ENCODE peak calls at places on chromosome 21, in nine cellular contexts. K is endothelial cell of umbilical vein, A is suprapubic skin, C is GM12878, G is spleen, H is H1, J is stomach, I is K562, E is Panc1. S is an unnamed sample.

GRCh38 chr21:43353282-43354010 is 73.5 kb downstream of the SIK1 start:
- DNase-seq in I (no peak), A (no peak), G (no peak), K (no peak), E (no peak), H (no peak), C (no peak), J (no peak), S (no peak)

GRCh38 chr21:37463083-37463780 is 96.7 kb downstream of the DYRK1A start:
- DNase-seq in J (peak), I (peak), E (peak), H (no peak), G (no peak), K (peak), A (no peak), C (peak), S (no peak)

GRCh38 chr21:41112740-41113692 is 54.9 kb upstream of the BACE2 start:
- DNase-seq in I (no peak), E (no peak), K (no peak), G (no peak), A (peak), C (no peak), J (no peak), H (no peak), S (no peak)

GRCh38 chr21:41932191-41932575 is 21.6 kb downstream of the C2CD2 start:
- DNase-seq in H (no peak), G (peak), A (no peak), K (peak), I (peak), E (peak), C (no peak), J (no peak), S (peak)

GRCh38 chr21:41926068-41926806 is 27.6 kb downstream of the C2CD2 start:
- DNase-seq in G (no peak), E (no peak), A (no peak), K (peak), H (no peak), C (peak), J (peak), I (no peak), S (peak)

GRCh38 chr21:44057960-44058651 is 46.0 kb downstream of the TRAPPC10 start:
- DNase-seq in H (no peak), G (no peak), I (no peak), J (no peak), C (no peak), K (no peak), A (peak), E (no peak), S (no peak)

GRCh38 chr21:24428539-24429186 is 1178.6 kb downstream of the MRPL39 start:
- DNase-seq in H (no peak), A (no peak), E (no peak), K (no peak), J (no peak), G (no peak), C (no peak), I (no peak), S (no peak)

GRCh38 chr21:41625428-41625827 is 117.5 kb upstream of the TMPRSS2 start:
- DNase-seq in E (no peak), I (no peak), A (no peak), C (no peak), G (no peak), J (no peak), K (no peak), H (no peak), S (peak)

GRCh38 chr21:41302976-41303375 is 13.6 kb upstream of the FAM3B start:
- DNase-seq in C (no peak), J (no peak), H (no peak), K (no peak), I (peak), G (no peak), A (no peak), E (no peak), S (no peak)

GRCh38 chr21:42102063-42102462 is 30.9 kb downstream of the UMODL1 start:
- DNase-seq in G (no peak), K (no peak), J (no peak), I (no peak), E (no peak), A (no peak), C (no peak), H (no peak), S (no peak)

GRCh38 chr21:42975886-42976608 is 1.7 kb downstream of the PKNOX1 start:
- DNase-seq in C (no peak), G (peak), K (no peak), E (no peak), J (no peak), A (no peak), H (no peak), I (no peak), S (no peak)

GRCh38 chr21:32572574-32573420 is 12.5 kb downstream of the TCP10L start:
- DNase-seq in E (no peak), J (peak), A (no peak), G (no peak), I (peak), C (no peak), H (no peak), K (no peak), S (no peak)

GRCh38 chr21:37220433-37220980 is 46.6 kb downstream of the VPS26C start:
- DNase-seq in C (no peak), I (no peak), J (no peak), A (no peak), G (no peak), K (peak), E (peak), H (no peak), S (peak)

GRCh38 chr21:41952568-41953248 is 1.1 kb downstream of the C2CD2 start:
- DNase-seq in J (no peak), K (peak), I (no peak), A (no peak), E (no peak), G (peak), C (no peak), H (no peak), S (no peak)

GRCh38 chr21:44425895-44426662 is 29.2 kb upstream of the LRRC3 start:
- DNase-seq in H (no peak), A (peak), C (no peak), J (no peak), G (peak), I (no peak), K (no peak), E (no peak), S (peak)

GRCh38 chr21:44087426-44088400 is 19.5 kb upstream of the PWP2 start:
- DNase-seq in C (no peak), H (peak), I (no peak), A (peak), G (peak), E (no peak), J (peak), K (no peak), S (no peak)

GRCh38 chr21:43921979-43922945 is 57.2 kb downstream of the AGPAT3 start:
- DNase-seq in G (peak), E (no peak), A (no peak), I (peak), C (peak), J (no peak), H (no peak), K (no peak), S (no peak)

GRCh38 chr21:44520326-44521300 is 19.4 kb downstream of the KRTAP10-1 start:
- DNase-seq in E (no peak), C (no peak), J (no peak), A (peak), G (peak), I (no peak), K (no peak), H (no peak), S (peak)

GRCh38 chr21:43684424-43684823 is 25.1 kb downstream of the RRP1B start:
- DNase-seq in E (no peak), H (no peak), K (peak), I (no peak), C (no peak), A (no peak), J (no peak), G (peak), S (no peak)

GRCh38 chr21:36694041-36694515 is 4.8 kb upstream of the SIM2 start:
- DNase-seq in A (no peak), J (no peak), E (no peak), I (no peak), K (peak), H (no peak), G (no peak), C (no peak), S (no peak)

GRCh38 chr21:36038701-36039497 is 21.4 kb downstream of the SETD4 start:
- DNase-seq in A (no peak), H (no peak), E (no peak), I (no peak), J (no peak), C (no peak), G (no peak), K (no peak), S (no peak)

GRCh38 chr21:41230530-41230929 is 62.6 kb downstream of the BACE2 start:
- DNase-seq in C (no peak), G (no peak), A (no peak), H (no peak), I (no peak), K (no peak), J (no peak), E (no peak), S (no peak)

GRCh38 chr21:41482321-41482720 is 25.6 kb downstream of the TMPRSS2 start:
- DNase-seq in H (no peak), E (no peak), J (no peak), I (no peak), G (no peak), K (no peak), A (no peak), C (no peak), S (no peak)

GRCh38 chr21:15054606-15055239 is 10.1 kb downstream of the NRIP1 start:
- DNase-seq in J (no peak), A (no peak), C (no peak), K (no peak), H (no peak), G (no peak), E (no peak), I (no peak), S (no peak)

GRCh38 chr21:44849616-44850130 is 23.8 kb downstream of the PTTG1IP start:
- DNase-seq in C (no peak), I (no peak), K (no peak), H (no peak), A (no peak), J (no peak), G (no peak), E (no peak), S (no peak)

GRCh38 chr21:42818328-42818749 is 61.0 kb downstream of the WDR4 start:
- DNase-seq in C (no peak), J (peak), A (peak), E (no peak), I (peak), K (peak), H (peak), G (peak), S (peak)

GRCh38 chr21:42746593-42747266 is 93.3 kb downstream of the PDE9A start:
- DNase-seq in G (peak), A (no peak), K (no peak), C (no peak), I (no peak), J (peak), H (no peak), E (no peak), S (peak)

GRCh38 chr21:42291003-42291750 is 24.0 kb downstream of the TFF3 start:
- DNase-seq in I (no peak), E (no peak), H (no peak), G (no peak), J (no peak), K (no peak), A (no peak), C (no peak), S (no peak)

GRCh38 chr21:38979271-38980196 is 173.8 kb downstream of the ETS2 start:
- DNase-seq in H (peak), G (no peak), A (no peak), E (no peak), J (no peak), C (no peak), K (no peak), I (no peak), S (no peak)
- H3K4me3 ChIP-seq in H (no peak), G (no peak), A (no peak), E (no peak), J (no peak), C (no peak), K (no peak), I (no peak), S (no peak)

DNA sequence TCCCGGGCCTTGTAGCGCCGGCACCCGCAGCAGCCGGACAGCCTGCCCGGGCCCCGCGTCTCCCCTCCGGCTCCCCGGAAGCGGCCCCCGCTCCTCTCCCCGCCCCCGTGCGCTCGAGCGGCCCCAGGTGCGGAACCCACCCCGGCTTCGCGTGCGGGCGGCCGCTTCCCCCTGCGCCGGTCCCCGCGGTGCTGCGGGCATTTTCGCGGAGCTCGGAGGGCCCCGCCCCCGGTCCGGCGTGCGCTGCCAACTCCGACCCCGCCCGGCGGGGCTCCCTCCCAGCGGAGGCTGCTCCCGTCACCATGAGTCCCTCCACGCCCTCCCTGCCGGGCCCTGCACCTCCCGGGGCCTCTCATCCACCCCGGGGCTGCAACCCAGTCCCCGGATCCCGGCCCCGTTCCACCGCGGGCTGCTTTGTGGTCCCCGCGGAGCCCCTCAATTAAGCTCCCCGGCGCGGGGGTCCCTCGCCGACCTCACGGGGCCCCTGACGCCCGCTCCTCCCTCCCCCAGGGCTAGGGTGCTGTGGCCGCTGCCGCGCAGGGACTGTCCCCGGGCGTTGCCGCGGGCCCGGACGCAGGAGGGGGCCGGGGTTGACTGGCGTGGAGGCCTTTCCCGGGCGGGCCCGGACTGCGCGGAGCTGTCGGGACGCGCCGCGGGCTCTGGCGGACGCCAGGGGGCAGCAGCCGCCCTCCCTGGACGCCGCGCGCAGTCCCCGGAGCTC is 159.4 kb downstream of the RUNX1 start:
- DNase-seq in K (peak), I (peak), A (peak), H (peak), C (no peak), J (peak), E (no peak), G (peak), S (peak)
- TF ChIP-seq POLR2AphosphoS5 in K (peak), I (peak), A (no peak), H (no peak), C (no peak), J (no peak), E (no peak), G (peak), S (no peak)

GRCh38 chr21:16124397-16125130 is 394.8 kb downstream of the USP25 start:
- DNase-seq in H (no peak), K (peak), E (no peak), G (no peak), I (no peak), A (no peak), C (no peak), J (no peak), S (no peak)

DNA sequence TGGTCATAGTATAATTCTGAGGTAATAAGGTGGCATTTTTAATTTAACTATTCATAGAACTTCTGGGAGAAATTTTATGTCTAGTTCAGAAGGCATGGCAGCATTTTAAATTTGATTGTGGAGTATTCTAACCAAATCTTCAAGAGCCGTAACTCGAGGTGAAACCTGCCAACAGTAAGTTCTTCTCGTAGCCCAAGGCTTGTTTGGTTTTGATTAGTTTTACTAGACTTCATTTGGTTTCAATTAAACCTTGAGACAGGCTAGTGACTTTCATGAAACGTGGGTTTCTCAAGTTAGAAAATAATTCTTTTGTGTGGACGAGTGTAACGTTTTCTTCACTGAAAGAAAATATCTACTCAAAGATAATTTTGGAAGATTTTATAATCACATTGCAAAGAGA is 395.5 kb downstream of the USP25 start:
- DNase-seq in J (no peak), C (no peak), A (no peak), I (no peak), K (no peak), H (no peak), E (no peak), G (no peak), S (no peak)
- H3K27ac ChIP-seq in J (no peak), C (no peak), A (peak), I (no peak), K (no peak), H (no peak), E (no peak), G (no peak), S (peak)

GRCh38 chr21:29196664-29197052 is 66.2 kb downstream of the MAP3K7CL start:
- DNase-seq in J (no peak), A (no peak), C (no peak), H (no peak), I (no peak), E (no peak), K (no peak), G (no peak), S (no peak)
- H3K4me3 ChIP-seq in J (no peak), A (no peak), C (peak), H (no peak), I (no peak), E (peak), K (no peak), G (peak), S (no peak)

DNA sequence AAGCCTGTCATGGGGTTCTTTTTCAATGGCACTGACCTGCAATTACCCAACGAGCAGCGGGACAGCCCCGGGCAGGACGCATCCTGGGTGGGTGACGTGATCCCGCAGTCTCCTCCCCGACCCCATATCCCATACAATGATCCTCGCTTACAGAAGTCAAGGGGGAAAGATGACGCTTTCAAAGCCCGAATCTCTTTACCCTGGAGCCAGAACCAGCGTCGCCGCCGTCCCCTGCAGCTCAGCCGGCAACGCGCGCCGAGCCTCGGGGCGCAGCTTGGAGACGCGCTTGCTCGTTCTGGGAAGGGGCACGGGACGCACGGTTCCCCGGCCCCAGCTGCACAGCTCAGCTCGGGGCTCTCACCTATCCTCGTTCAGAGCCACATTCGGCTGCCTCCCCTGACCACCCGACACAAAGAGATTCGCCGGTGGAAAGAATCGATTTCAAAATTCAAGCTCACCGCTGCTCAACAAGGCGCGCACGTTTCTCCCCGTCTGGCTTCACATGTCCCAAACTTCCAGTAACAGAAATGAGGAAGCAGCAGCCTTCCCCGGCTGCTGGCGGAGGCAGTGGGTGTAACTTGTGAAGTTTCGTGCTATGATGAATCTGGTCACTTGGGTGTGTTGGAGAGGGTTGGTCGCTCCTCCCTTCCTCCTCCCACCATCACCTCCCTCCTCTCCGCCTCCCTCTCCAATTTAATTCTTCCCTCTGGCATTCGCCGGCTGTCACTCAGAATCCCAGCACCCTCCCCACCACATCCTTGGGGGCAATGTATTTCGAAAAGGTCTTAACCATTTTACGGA is at the start of gene TIAM1:
- DNase-seq in G (no peak), I (no peak), H (peak), J (peak), C (no peak), K (no peak), A (peak), E (no peak), S (peak)
- TF ChIP-seq POLR2AphosphoS5 in G (peak), I (no peak), H (peak), J (no peak), C (no peak), K (no peak), A (no peak), E (no peak), S (no peak)

DNA sequence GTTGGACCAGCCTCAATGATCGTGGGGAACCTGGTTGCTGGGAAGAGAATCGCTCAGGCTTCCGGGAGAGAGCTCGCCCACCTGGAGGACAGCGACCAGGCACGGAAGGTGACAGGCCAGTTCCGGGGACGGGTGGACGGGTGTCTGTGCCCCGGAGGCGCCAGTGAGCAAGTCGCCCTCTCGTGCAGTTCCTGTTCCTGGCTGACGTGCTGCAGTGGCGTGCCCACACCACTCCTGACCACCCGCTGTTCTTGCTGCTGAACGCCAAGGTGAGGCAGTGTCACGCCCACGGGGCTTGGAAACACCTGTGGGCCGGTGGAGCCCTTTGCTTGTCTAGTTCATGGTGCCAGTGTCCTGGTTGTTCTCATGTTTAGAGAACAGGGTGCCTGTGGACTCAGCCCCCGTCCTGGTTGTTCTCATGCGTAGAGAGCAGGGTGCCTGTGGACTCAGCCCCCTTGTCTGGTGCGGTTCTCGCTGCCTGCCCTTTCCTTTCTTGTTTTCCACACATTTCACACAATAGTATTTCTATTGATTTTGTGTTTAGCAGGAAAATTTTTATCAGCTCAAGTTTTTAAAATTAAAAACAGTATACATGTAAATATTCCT is 53.1 kb downstream of the S100B start:
- DNase-seq in I (no peak), H (peak), J (peak), G (peak), A (no peak), E (no peak), K (no peak), C (no peak), S (peak)
- H3K27ac ChIP-seq in I (no peak), H (no peak), J (peak), G (peak), A (no peak), E (no peak), K (no peak), C (no peak), S (no peak)

DNA sequence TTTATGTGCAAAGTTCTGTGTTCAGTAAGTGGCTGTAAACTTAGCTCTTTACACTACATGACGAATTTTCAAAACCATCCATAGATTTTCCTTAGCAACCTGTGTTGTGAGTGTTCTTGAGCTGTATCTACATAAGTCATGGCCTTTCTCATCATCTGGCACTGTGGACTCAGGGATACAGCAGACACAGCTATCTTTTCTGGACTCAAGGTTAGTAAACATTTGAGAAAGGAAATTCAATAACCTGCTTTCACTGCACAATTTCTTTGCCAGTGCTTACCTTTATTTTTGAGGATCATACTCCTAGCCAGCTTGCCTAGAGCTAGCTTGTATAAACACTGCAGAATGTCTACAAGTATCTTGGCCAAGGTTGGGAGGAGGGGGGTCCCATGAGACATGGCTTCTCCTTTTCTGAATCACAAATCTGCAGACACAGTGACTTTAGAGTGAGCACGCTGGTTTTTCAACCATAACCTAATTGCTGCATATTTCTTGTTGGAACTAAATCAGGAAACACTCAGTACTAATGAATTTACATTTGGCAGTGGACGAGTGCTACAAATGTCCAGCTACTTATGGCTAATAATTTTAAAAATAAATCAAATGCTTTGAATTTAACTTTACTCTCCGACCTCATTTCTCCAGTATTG is 27.2 kb downstream of the ADAMTS5 start:
- DNase-seq in J (no peak), G (no peak), A (no peak), I (no peak), K (no peak), H (no peak), E (no peak), C (no peak), S (no peak)
- H3K4me3 ChIP-seq in J (no peak), G (no peak), A (no peak), I (no peak), K (no peak), H (no peak), E (no peak), C (no peak), S (no peak)

GRCh38 chr21:16422702-16423101 is 692.9 kb downstream of the USP25 start:
- DNase-seq in G (no peak), A (no peak), I (no peak), K (peak), C (no peak), E (no peak), J (no peak), H (no peak), S (no peak)
- TF ChIP-seq POLR2AphosphoS5 in G (no peak), A (no peak), I (no peak), K (no peak), C (no peak), E (no peak), J (no peak), H (no peak), S (no peak)

S was measured in sigmoid colon.